ENCODE peak calls at places on chromosomes 16 and 17, in five cellular contexts. J is H1, G is K562, C is SK-N-SH, O is GM12878. H is an unnamed sample.

GRCh38 chr16:18983565-18984424 is at the start of gene TMC7:
- DNase-seq in C (peak), J (peak), G (peak), O (no peak), H (peak)

GRCh38 chr17:19273731-19274130 is 36.6 kb downstream of the EPN2 start:
- DNase-seq in O (no peak), J (no peak), G (no peak), C (no peak), H (no peak)

GRCh38 chr17:79090503-79091372 is 16.1 kb downstream of the ENGASE start:
- DNase-seq in C (no peak), G (peak), O (no peak), J (no peak), H (no peak)

GRCh38 chr17:28613916-28614315 is at the start of gene RSKR:
- DNase-seq in G (no peak), O (no peak), J (no peak), C (no peak), H (no peak)

GRCh38 chr17:38577244-38577643 is 28.5 kb downstream of the SRCIN1 start:
- DNase-seq in C (no peak), O (no peak), J (no peak), G (no peak), H (no peak)

GRCh38 chr16:52561910-52562741 is 15.2 kb upstream of the TOX3 start:
- DNase-seq in C (no peak), O (no peak), J (no peak), G (no peak), H (no peak)

GRCh38 chr16:79400462-79401149 is 199.9 kb downstream of the MAF start:
- DNase-seq in C (no peak), J (no peak), O (no peak), G (peak), H (no peak)

GRCh38 chr16:8675183-8676159 is 1.1 kb downstream of the ABAT start:
- DNase-seq in G (no peak), O (no peak), C (peak), J (no peak), H (no peak)

GRCh38 chr16:77897038-77897437 is 108.7 kb downstream of the VAT1L start:
- DNase-seq in G (no peak), C (peak), J (no peak), O (no peak), H (no peak)

GRCh38 chr17:45791935-45792334 is 7.8 kb downstream of the CRHR1 start:
- DNase-seq in O (no peak), J (no peak), G (no peak), C (no peak), H (no peak)

GRCh38 chr16:11848842-11849241 is 2.5 kb downstream of the RSL1D1 start:
- DNase-seq in O (no peak), C (no peak), J (no peak), G (no peak), H (no peak)
- TF ChIP-seq TAF1 in O (no peak), C (no peak), J (no peak), G (no peak), H (no peak)

GRCh38 chr17:75517277-75517865 is 1.0 kb downstream of the TSEN54 start:
- DNase-seq in G (no peak), C (peak), O (no peak), J (no peak), H (no peak)

GRCh38 chr17:75518201-75518600 is 1.9 kb downstream of the TSEN54 start:
- DNase-seq in O (peak), C (no peak), G (no peak), J (no peak), H (no peak)

GRCh38 chr17:75515523-75516254 is at the start of gene CASKIN2:
- DNase-seq in C (peak), J (peak), O (peak), G (peak), H (peak)

GRCh38 chr17:75516255-75516618 is at the start of gene TSEN54:
- DNase-seq in O (peak), G (peak), J (no peak), C (peak), H (peak)

DNA sequence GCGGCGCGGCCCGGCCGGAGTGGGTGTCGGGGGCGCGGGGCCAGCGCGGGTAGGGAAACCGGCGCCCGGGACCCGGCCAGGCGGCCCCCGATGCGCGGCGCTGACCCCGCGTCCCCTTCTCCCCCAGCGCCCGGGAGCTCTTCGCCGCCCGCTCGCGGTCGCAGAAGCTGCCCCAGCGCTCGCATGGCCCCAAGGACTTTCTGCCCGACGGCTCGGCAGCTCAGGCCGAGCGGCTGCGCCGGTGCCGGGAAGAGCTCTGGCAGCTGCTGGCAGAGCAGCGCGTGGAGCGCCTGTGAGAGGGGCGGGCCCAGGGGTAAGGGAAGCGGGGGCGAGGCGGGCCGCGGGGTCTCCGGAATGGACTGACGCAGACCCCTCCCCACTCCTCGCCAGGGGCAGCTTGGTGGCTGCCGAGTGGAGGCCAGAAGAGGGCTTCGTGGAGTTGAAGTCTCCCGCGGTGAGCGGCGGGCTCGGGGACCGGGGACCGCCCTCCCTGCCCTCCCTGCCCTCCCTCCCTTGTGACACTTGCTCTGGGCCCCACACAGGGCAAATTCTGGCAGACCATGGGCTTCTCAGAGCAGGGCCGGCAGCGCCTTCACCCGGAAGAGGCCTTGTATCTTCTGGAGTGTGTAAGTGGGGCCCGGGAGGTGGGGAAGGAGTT is 420 bp downstream of the TSEN54 start:
- DNase-seq in J (no peak), C (no peak), O (no peak), G (no peak), H (no peak)
- TF ChIP-seq TAF1 in J (no peak), C (no peak), O (no peak), G (no peak), H (no peak)

GRCh38 chr17:75693500-75694481 is 26.7 kb downstream of the SAP30BP start:
- DNase-seq in O (no peak), J (no peak), C (peak), G (no peak), H (no peak)
- TF ChIP-seq TAF1 in O (no peak), J (peak), C (peak), G (no peak), H (no peak)

GRCh38 chr16:84138500-84138823 is 6.5 kb downstream of the HSDL1 start:
- DNase-seq in O (no peak), C (no peak), J (no peak), G (no peak), H (no peak)

GRCh38 chr16:84136331-84137125 is 8.4 kb downstream of the HSDL1 start:
- DNase-seq in J (no peak), C (no peak), G (no peak), O (no peak), H (no peak)

GRCh38 chr16:84138824-84139627 is 6.0 kb downstream of the HSDL1 start:
- DNase-seq in O (peak), C (no peak), G (peak), J (no peak), H (peak)

GRCh38 chr16:84137769-84138357 is 7.1 kb downstream of the HSDL1 start:
- DNase-seq in C (no peak), G (no peak), J (no peak), O (no peak), H (no peak)

GRCh38 chr16:84137287-84137686 is 7.7 kb downstream of the HSDL1 start:
- DNase-seq in C (no peak), G (no peak), O (no peak), J (no peak), H (no peak)
- TF ChIP-seq TAF1 in C (no peak), G (no peak), O (no peak), J (no peak), H (no peak)

GRCh38 chr16:86272744-86273143 is 237.6 kb upstream of the FOXF1 start:
- DNase-seq in G (no peak), O (no peak), C (no peak), J (no peak), H (no peak)

GRCh38 chr16:86270696-86271095 is 239.6 kb upstream of the FOXF1 start:
- DNase-seq in O (no peak), C (no peak), G (no peak), J (no peak), H (no peak)
- TF ChIP-seq TAF1 in O (no peak), C (no peak), G (no peak), J (no peak), H (no peak)

GRCh38 chr17:54324813-54325212 is 502.1 kb downstream of the KIF2B start:
- DNase-seq in O (no peak), J (no peak), G (no peak), C (no peak), H (no peak)
- TF ChIP-seq TAF1 in O (no peak), J (no peak), G (no peak), C (no peak), H (no peak)

GRCh38 chr16:3479654-3480216 is 15.6 kb downstream of the C16orf90 start:
- DNase-seq in G (no peak), C (no peak), J (no peak), O (no peak), H (no peak)
- TF ChIP-seq TAF1 in G (no peak), C (no peak), J (no peak), O (no peak), H (no peak)

DNA sequence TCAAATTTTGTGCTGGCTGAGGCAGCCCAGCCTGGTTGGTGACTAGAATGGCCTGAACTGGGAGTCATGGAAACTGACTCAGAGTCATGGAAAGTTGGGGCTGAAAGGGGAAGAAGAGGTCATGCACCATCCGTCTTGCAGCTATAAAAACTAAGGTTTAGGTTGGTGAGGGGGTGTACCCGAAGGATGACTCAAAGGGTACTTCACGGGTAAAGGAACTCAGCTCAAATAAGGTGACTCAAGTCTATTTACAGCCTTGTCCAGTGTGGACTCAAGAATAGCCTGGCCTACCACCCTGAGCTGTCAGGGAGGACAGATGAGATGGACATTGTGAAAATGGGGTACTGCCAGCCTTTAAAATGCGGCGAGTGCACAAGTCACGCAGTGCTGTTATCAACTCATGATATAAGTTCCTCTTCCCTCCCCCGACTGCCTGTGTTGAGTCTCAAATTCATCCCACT is 18.6 kb downstream of the CD300LB start:
- DNase-seq in G (no peak), J (no peak), O (peak), C (no peak), H (no peak)
- TF ChIP-seq TAF1 in G (no peak), J (no peak), O (no peak), C (no peak), H (no peak)

H was measured in GM12891.